ENCODE peak calls at places on chromosomes 2 and 18, in five cellular contexts. W, U, Q, V and D are unnamed samples.

GRCh38 chr2:113720167-113720566 is 36.3 kb downstream of the SLC35F5 start:
- DNase-seq in W (no peak), U (peak; percentile 71), Q (no peak), V (no peak), D (no peak)

GRCh38 chr2:157782057-157782845 is 93.9 kb downstream of the ACVR1 start:
- DNase-seq in W (no peak), U (peak; percentile 38), Q (no peak), V (no peak), D (no peak)

GRCh38 chr2:163348843-163349395 is 386.9 kb downstream of the FIGN start:
- DNase-seq in W (no peak), U (peak; percentile 16), Q (no peak), V (no peak), D (no peak)

GRCh38 chr2:33477473-33478468 is 1.3 kb downstream of the RASGRP3 start:
- DNase-seq in W (no peak), U (no peak), Q (peak; percentile 45), V (no peak), D (no peak)

GRCh38 chr2:55616509-55617159 is 788 bp downstream of the PPP4R3B start:
- DNase-seq in W (peak; percentile 20), U (peak; percentile 76), Q (peak; percentile 45), V (peak; percentile 16), D (peak; percentile 18)

GRCh38 chr2:152718909-152719645 is 657 bp downstream of the ARL6IP6 start:
- DNase-seq in W (no peak), U (peak; percentile 64), Q (no peak), V (no peak), D (no peak)

GRCh38 chr18:60372598-60372997 is at the start of gene MC4R:
- DNase-seq in W (no peak), U (peak; percentile 84), Q (no peak), V (no peak), D (no peak)

GRCh38 chr2:209773377-209773776 is 1.7 kb downstream of the UNC80 start:
- DNase-seq in W (no peak), U (no peak), Q (no peak), V (no peak), D (no peak)

GRCh38 chr2:31414601-31415241 is at the start of gene XDH:
- DNase-seq in W (no peak), U (peak; percentile 75), Q (no peak), V (no peak), D (no peak)

GRCh38 chr2:226466589-226466988 is 333.0 kb downstream of the IRS1 start:
- DNase-seq in W (no peak), U (no peak), Q (no peak), V (no peak), D (no peak)

GRCh38 chr2:105768961-105769452 is 24.3 kb downstream of the NCK2 start:
- DNase-seq in W (no peak), U (peak; percentile 58), Q (peak; percentile 35), V (no peak), D (no peak)

GRCh38 chr2:42046819-42047487 is 868 bp upstream of the PKDCC start:
- DNase-seq in W (no peak), U (peak; percentile 23), Q (no peak), V (no peak), D (no peak)

GRCh38 chr2:98775146-98775988 is 44.4 kb upstream of the MGAT4A start:
- DNase-seq in W (no peak), U (no peak), Q (no peak), V (no peak), D (no peak)

GRCh38 chr2:72980535-72981217 is 63.4 kb downstream of the EMX1 start:
- DNase-seq in W (no peak), U (peak; percentile 39), Q (no peak), V (no peak), D (no peak)

GRCh38 chr2:188623995-188624643 is 332.4 kb downstream of the GULP1 start:
- DNase-seq in W (no peak), U (peak; percentile 44), Q (no peak), V (no peak), D (no peak)